ENCODE peak calls at places on chromosomes 2 and 18, in five cellular contexts. S is Panc1, M is fibroblast of mammary gland, R is BE2C, K is spleen. G is an unnamed sample.

GRCh38 chr2:7098816-7099215 is 181.6 kb downstream of the RNF144A start:
- DNase-seq in S (no peak), M (no peak), R (no peak), K (no peak), G (no peak)

GRCh38 chr2:176854062-176854461 is 358.5 kb upstream of the HNRNPA3 start:
- DNase-seq in R (no peak), M (no peak), S (no peak), K (no peak), G (no peak)

GRCh38 chr2:207054521-207054920 is 111.2 kb downstream of the KLF7 start:
- DNase-seq in M (peak), K (no peak), S (no peak), R (no peak), G (no peak)

GRCh38 chr2:173300458-173300857 is 54.2 kb upstream of the CDCA7 start:
- DNase-seq in S (no peak), K (no peak), R (no peak), M (no peak), G (no peak)

GRCh38 chr2:190973726-190974628 is 40.0 kb downstream of the STAT1 start:
- DNase-seq in K (no peak), R (no peak), M (no peak), S (no peak), G (no peak)

GRCh38 chr18:48402953-48403352 is 6.2 kb downstream of the ZBTB7C start:
- DNase-seq in S (no peak), M (no peak), K (no peak), R (no peak), G (no peak)

GRCh38 chr2:166632616-166633015 is 138.6 kb upstream of the SCN7A start:
- DNase-seq in S (no peak), R (peak), K (no peak), M (peak), G (peak)

GRCh38 chr2:3904061-3904460 is 200.7 kb downstream of the DCDC2C start:
- DNase-seq in R (no peak), K (no peak), M (no peak), S (no peak), G (no peak)

GRCh38 chr2:128271186-128271890 is 47.3 kb downstream of the HS6ST1 start:
- DNase-seq in M (no peak), K (no peak), R (no peak), S (no peak), G (no peak)

GRCh38 chr18:22459491-22459890 is 41.8 kb upstream of the CTAGE1 start:
- DNase-seq in M (no peak), R (no peak), S (no peak), K (no peak), G (no peak)

GRCh38 chr2:217402622-217403383 is 542.9 kb upstream of the TNP1 start:
- DNase-seq in S (no peak), R (peak), M (peak), K (no peak), G (no peak)

GRCh38 chr2:116879646-116880045 is 934.8 kb upstream of the DDX18 start:
- DNase-seq in M (no peak), S (no peak), R (no peak), K (no peak), G (no peak)

GRCh38 chr18:2302012-2302411 is 269.3 kb downstream of the METTL4 start:
- DNase-seq in R (no peak), K (no peak), M (no peak), S (no peak), G (no peak)

GRCh38 chr2:169659314-169659713 is 34.9 kb downstream of the CFAP210 start:
- DNase-seq in S (no peak), R (no peak), M (no peak), K (no peak), G (no peak)

GRCh38 chr2:148483675-148484074 is 160.9 kb upstream of the EPC2 start:
- DNase-seq in M (peak), S (no peak), R (peak), K (no peak), G (no peak)

GRCh38 chr2:16184945-16185660 is 244.8 kb downstream of the MYCN start:
- DNase-seq in S (no peak), R (peak), K (no peak), M (no peak), G (no peak)

GRCh38 chr2:108235577-108235976 is 4.2 kb upstream of the SULT1C3 start:
- DNase-seq in S (no peak), M (no peak), R (no peak), K (no peak), G (no peak)

GRCh38 chr2:23477392-23477791 is 92.4 kb downstream of the KLHL29 start:
- DNase-seq in K (no peak), M (no peak), R (no peak), S (no peak), G (no peak)

GRCh38 chr2:136381722-136382633 is 264.0 kb upstream of the CXCR4 start:
- DNase-seq in M (no peak), S (no peak), K (peak), R (no peak), G (no peak)

GRCh38 chr2:85713836-85714235 is 19.7 kb downstream of the GNLY start:
- DNase-seq in K (no peak), M (no peak), R (no peak), S (no peak), G (no peak)

GRCh38 chr18:69636529-69637301 is 236.0 kb downstream of the DOK6 start:
- DNase-seq in M (no peak), S (no peak), K (no peak), R (peak), G (no peak)

GRCh38 chr2:193894090-193894489 is 1699.4 kb upstream of the TMEFF2 start:
- DNase-seq in R (no peak), K (no peak), M (no peak), S (no peak), G (no peak)

GRCh38 chr2:17733650-17734049 is 20.0 kb downstream of the SMC6 start:
- DNase-seq in S (no peak), K (no peak), M (no peak), R (no peak), G (no peak)

GRCh38 chr2:209940923-209941322 is 61.5 kb upstream of the RPE start:
- DNase-seq in M (no peak), R (no peak), S (no peak), K (no peak), G (no peak)

GRCh38 chr2:209933499-209934458 is 68.7 kb upstream of the RPE start:
- DNase-seq in R (no peak), S (no peak), M (peak), K (no peak), G (peak)

GRCh38 chr2:209937893-209938292 is 64.5 kb upstream of the RPE start:
- DNase-seq in R (no peak), K (no peak), S (no peak), M (no peak), G (no peak)

GRCh38 chr2:209938906-209939305 is 63.5 kb upstream of the RPE start:
- DNase-seq in R (no peak), S (no peak), M (no peak), K (no peak), G (no peak)

GRCh38 chr2:209936106-209936663 is 66.3 kb upstream of the RPE start:
- DNase-seq in R (no peak), M (no peak), S (no peak), K (no peak), G (no peak)
- TF ChIP-seq CTCF in R (peak), M (peak), S (peak), K (no peak), G (peak)

GRCh38 chr18:6401687-6402086 is 13.0 kb downstream of the L3MBTL4 start:
- DNase-seq in M (no peak), R (no peak), K (no peak), S (no peak), G (no peak)

GRCh38 chr18:6406910-6407470 is 7.7 kb downstream of the L3MBTL4 start:
- DNase-seq in S (no peak), K (no peak), R (no peak), M (no peak), G (no peak)

GRCh38 chr18:6406075-6406909 is 8.4 kb downstream of the L3MBTL4 start:
- DNase-seq in K (no peak), M (peak), R (no peak), S (no peak), G (no peak)

GRCh38 chr18:6405237-6406074 is 9.3 kb downstream of the L3MBTL4 start:
- DNase-seq in R (no peak), S (no peak), M (no peak), K (no peak), G (no peak)

GRCh38 chr18:6404834-6405233 is 9.9 kb downstream of the L3MBTL4 start:
- DNase-seq in M (no peak), K (no peak), R (no peak), S (no peak), G (no peak)
- TF ChIP-seq CTCF in M (no peak), K (no peak), R (no peak), S (no peak), G (no peak)

DNA sequence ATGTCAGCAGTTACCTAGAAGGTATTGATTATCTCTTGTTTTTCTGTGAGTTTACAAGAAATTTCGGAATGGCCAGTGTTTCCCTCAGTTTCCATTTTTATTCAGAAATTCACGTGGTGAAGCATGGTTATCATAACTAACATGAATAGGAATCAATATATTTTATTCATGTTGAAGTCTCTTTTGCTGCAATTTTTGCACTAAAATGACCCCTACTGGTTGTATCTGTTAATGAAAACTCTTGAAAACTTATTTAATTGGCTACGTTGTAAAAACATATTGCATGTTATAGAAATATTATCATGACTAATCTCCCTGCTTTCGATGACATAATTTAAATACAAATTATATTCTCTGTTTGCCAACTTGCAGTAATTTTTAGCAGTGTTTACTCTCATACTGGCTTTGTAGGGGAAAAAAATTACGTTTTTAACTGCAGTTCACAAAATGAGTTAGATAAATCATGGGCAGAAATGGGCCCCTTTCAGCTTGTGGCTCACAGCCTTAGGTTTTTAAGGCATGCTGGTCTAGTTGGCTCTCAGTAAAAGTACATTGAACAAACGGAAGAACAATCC is 3.5 kb downstream of the CRIM1 start:
- DNase-seq in S (no peak), K (no peak), R (no peak), M (peak), G (no peak)
- TF ChIP-seq CTCF in S (peak), K (no peak), R (peak), M (peak), G (peak)

GRCh38 chr2:218876562-218877219 is 4.0 kb upstream of the WNT10A start:
- DNase-seq in S (peak), K (peak), R (peak), M (peak), G (peak)

GRCh38 chr2:218877891-218878290 is 2.8 kb upstream of the WNT10A start:
- DNase-seq in R (peak), S (no peak), M (no peak), K (peak), G (no peak)

GRCh38 chr2:218875692-218876246 is 4.9 kb upstream of the WNT10A start:
- DNase-seq in R (no peak), M (no peak), K (no peak), S (no peak), G (no peak)

GRCh38 chr2:218878486-218878885 is 2.2 kb upstream of the WNT10A start:
- DNase-seq in R (peak), K (peak), S (no peak), M (no peak), G (no peak)

GRCh38 chr2:218877331-218877730 is 3.3 kb upstream of the WNT10A start:
- DNase-seq in R (peak), S (no peak), K (peak), M (no peak), G (no peak)
- TF ChIP-seq CTCF in R (peak), S (no peak), K (no peak), M (no peak), G (no peak)